ENCODE peak calls at places on chromosome 17, in eight cellular contexts. C is NCI-H1105, I is T follicular helper cell, E is HFFc6, G is right atrium auricular region, A is natural killer cell, F is WTC11, L is NCI-H1930. M is an unnamed sample.

GRCh38 chr17:70622382-70623260 is 453.3 kb downstream of the KCNJ2 start:
- DNase-seq in C (peak; percentile 41), I (no peak), E (no peak), G (no peak), A (no peak), F (peak; percentile 79), L (peak; percentile 44), M (no peak)

GRCh38 chr17:38915639-38915995 is 9.8 kb upstream of the LASP1NB start:
- DNase-seq in C (no peak), I (no peak), E (no peak), G (peak; percentile 23), A (peak; percentile 11), F (no peak), L (no peak), M (no peak)

GRCh38 chr17:17900615-17901520 is 64.1 kb upstream of the SREBF1 start:
- DNase-seq in C (peak; percentile 65), I (no peak), E (peak; percentile 95), G (peak; percentile 90), A (no peak), F (no peak), L (no peak), M (peak; percentile 86)

GRCh38 chr17:17345294-17345597 is 42.1 kb downstream of the NT5M start:
- DNase-seq in C (no peak), I (no peak), E (no peak), G (no peak), A (no peak), F (no peak), L (no peak), M (no peak)

GRCh38 chr17:35189291-35189690 is 4.9 kb downstream of the SLC35G3 start:
- DNase-seq in C (no peak), I (no peak), E (no peak), G (no peak), A (no peak), F (no peak), L (no peak), M (no peak)

GRCh38 chr17:74599531-74599939 is 7.5 kb upstream of the CD300LD start:
- DNase-seq in C (no peak), I (no peak), E (no peak), G (no peak), A (no peak), F (no peak), L (no peak), M (no peak)

GRCh38 chr17:51709867-51710266 is 448.6 kb downstream of the CA10 start:
- DNase-seq in C (no peak), I (no peak), E (no peak), G (no peak), A (no peak), F (no peak), L (no peak), M (no peak)

GRCh38 chr17:51703364-51704341 is 443.3 kb downstream of the UTP18 start:
- DNase-seq in C (no peak), I (no peak), E (no peak), G (peak; percentile 81), A (no peak), F (no peak), L (no peak), M (no peak)

GRCh38 chr17:28118362-28118761 is 75.9 kb downstream of the NLK start:
- DNase-seq in C (no peak), I (no peak), E (no peak), G (no peak), A (no peak), F (no peak), L (no peak), M (no peak)

GRCh38 chr17:8828517-8828875 is 29.3 kb upstream of the MFSD6L start:
- DNase-seq in C (no peak), I (no peak), E (no peak), G (peak; percentile 30), A (no peak), F (no peak), L (no peak), M (no peak)

GRCh38 chr17:27600471-27600870 is 30.5 kb upstream of the LGALS9 start:
- DNase-seq in C (no peak), I (no peak), E (no peak), G (no peak), A (no peak), F (no peak), L (no peak), M (no peak)

GRCh38 chr17:69342896-69343644 is 16.1 kb upstream of the ABCA5 start:
- DNase-seq in C (no peak), I (no peak), E (no peak), G (no peak), A (no peak), F (no peak), L (peak; percentile 51), M (no peak)

GRCh38 chr17:36030949-36031348 is 13.2 kb upstream of the CCL23 start:
- DNase-seq in C (no peak), I (no peak), E (no peak), G (no peak), A (no peak), F (no peak), L (no peak), M (peak; percentile 14)

GRCh38 chr17:66459811-66460270 is 157.4 kb downstream of the PRKCA start:
- DNase-seq in C (no peak), I (no peak), E (peak; percentile 94), G (peak; percentile 78), A (no peak), F (no peak), L (no peak), M (no peak)

GRCh38 chr17:12296120-12296727 is 275.5 kb downstream of the MAP2K4 start:
- DNase-seq in C (no peak), I (no peak), E (no peak), G (no peak), A (no peak), F (peak; percentile 25), L (no peak), M (no peak)

GRCh38 chr17:66964930-66965800 is 658 bp downstream of the CACNG4 start:
- DNase-seq in C (peak; percentile 60), I (no peak), E (no peak), G (no peak), A (no peak), F (peak; percentile 84), L (peak; percentile 67), M (no peak)

GRCh38 chr17:13562271-13562800 is 39.4 kb downstream of the HS3ST3A1 start:
- DNase-seq in C (no peak), I (no peak), E (peak; percentile 93), G (peak; percentile 62), A (no peak), F (no peak), L (no peak), M (peak; percentile 22)

GRCh38 chr17:7130626-7131467 is 16.2 kb upstream of the ASGR2 start:
- DNase-seq in C (no peak), I (no peak), E (no peak), G (no peak), A (no peak), F (no peak), L (no peak), M (no peak)

GRCh38 chr17:50426814-50427787 is 1.1 kb downstream of the ACSF2 start:
- DNase-seq in C (no peak), I (no peak), E (peak; percentile 10), G (peak; percentile 61), A (peak; percentile 19), F (peak; percentile 54), L (no peak), M (peak; percentile 27)

GRCh38 chr17:17685775-17686291 is 4.6 kb downstream of the RAI1 start:
- DNase-seq in C (no peak), I (no peak), E (peak; percentile 83), G (no peak), A (no peak), F (no peak), L (no peak), M (peak; percentile 41)

GRCh38 chr17:69525920-69526841 is 111.7 kb downstream of the MAP2K6 start:
- DNase-seq in C (peak; percentile 13), I (no peak), E (peak; percentile 56), G (peak; percentile 64), A (no peak), F (peak; percentile 36), L (peak; percentile 25), M (peak; percentile 54)

GRCh38 chr17:56121661-56122060 is 31.6 kb upstream of the ANKFN1 start:
- DNase-seq in C (no peak), I (no peak), E (no peak), G (no peak), A (no peak), F (no peak), L (no peak), M (no peak)

GRCh38 chr17:73175962-73176565 is 11.3 kb downstream of the SSTR2 start:
- DNase-seq in C (no peak), I (no peak), E (no peak), G (no peak), A (no peak), F (no peak), L (no peak), M (no peak)

GRCh38 chr17:60393840-60394529 is 2.1 kb upstream of the USP32 start:
- DNase-seq in C (no peak), I (no peak), E (no peak), G (no peak), A (no peak), F (no peak), L (no peak), M (no peak)

GRCh38 chr17:44132275-44132821 is 8.9 kb upstream of the HDAC5 start:
- DNase-seq in C (no peak), I (no peak), E (peak; percentile 30), G (no peak), A (no peak), F (no peak), L (no peak), M (no peak)

GRCh38 chr17:50630524-50631194 is 4.0 kb upstream of the ABCC3 start:
- DNase-seq in C (peak; percentile 53), I (peak; percentile 40), E (no peak), G (no peak), A (peak; percentile 23), F (peak; percentile 79), L (no peak), M (peak; percentile 77)

GRCh38 chr17:73561066-73561465 is 83.2 kb downstream of the SDK2 start:
- DNase-seq in C (no peak), I (no peak), E (no peak), G (no peak), A (no peak), F (no peak), L (no peak), M (no peak)

GRCh38 chr17:49522329-49522890 is 27.3 kb downstream of the NGFR start:
- DNase-seq in C (no peak), I (no peak), E (no peak), G (no peak), A (peak; percentile 9), F (peak; percentile 2), L (no peak), M (no peak)

GRCh38 chr17:32519769-32520701 is 33.2 kb downstream of the CDK5R1 start:
- DNase-seq in C (no peak), I (peak; percentile 43), E (no peak), G (no peak), A (peak; percentile 62), F (no peak), L (no peak), M (no peak)

GRCh38 chr17:73387746-73388577 is 76.2 kb upstream of the CDC42EP4 start:
- DNase-seq in C (no peak), I (no peak), E (no peak), G (no peak), A (no peak), F (no peak), L (no peak), M (no peak)

GRCh38 chr17:31722251-31723056 is 136.6 kb downstream of the COPRS start:
- DNase-seq in C (no peak), I (no peak), E (peak; percentile 79), G (no peak), A (no peak), F (no peak), L (no peak), M (no peak)

GRCh38 chr17:49955157-49955556 is 13.8 kb upstream of the DLX4 start:
- DNase-seq in C (no peak), I (no peak), E (no peak), G (no peak), A (no peak), F (no peak), L (no peak), M (no peak)

GRCh38 chr17:74779948-74780400 is 3.8 kb upstream of the NAT9 start:
- DNase-seq in C (no peak), I (peak; percentile 38), E (no peak), G (peak; percentile 78), A (peak; percentile 36), F (no peak), L (no peak), M (no peak)

GRCh38 chr17:57916925-57917858 is 38.0 kb downstream of the CUEDC1 start:
- DNase-seq in C (no peak), I (peak; percentile 7), E (no peak), G (no peak), A (no peak), F (no peak), L (no peak), M (no peak)

M was measured in LoVo.